ENCODE peak calls at places on chromosome 10, in seven cellular contexts. R is Peyer's patch, U is body of pancreas, X is uterus, E is tibial artery, A is upper lobe of right lung, L is dorsolateral prefrontal cortex. F is an unnamed sample.

GRCh38 chr10:13113544-13113943 is 13.6 kb downstream of the OPTN start:
- DNase-seq in U (no peak), L (no peak), A (no peak), E (no peak), R (no peak), X (no peak), F (no peak)

GRCh38 chr10:123009105-123009805 is 449 bp downstream of the ACADSB start:
- DNase-seq in L (peak), E (no peak), U (peak), A (peak), R (peak), X (peak), F (no peak)

GRCh38 chr10:23419657-23420319 is 19.1 kb upstream of the OTUD1 start:
- DNase-seq in E (no peak), U (no peak), R (no peak), A (no peak), X (no peak), L (no peak), F (no peak)

GRCh38 chr10:66828957-66829356 is 96.9 kb upstream of the LRRTM3 start:
- DNase-seq in E (no peak), R (no peak), U (no peak), L (no peak), A (no peak), X (no peak), F (no peak)

GRCh38 chr10:132257271-132257670 is 50.5 kb downstream of the STK32C start:
- DNase-seq in U (no peak), L (no peak), X (no peak), E (no peak), A (no peak), R (no peak), F (no peak)

GRCh38 chr10:19933772-19934171 is 117.5 kb downstream of the PLXDC2 start:
- DNase-seq in U (no peak), X (no peak), L (no peak), E (no peak), A (no peak), R (no peak), F (no peak)

GRCh38 chr10:125781374-125781773 is 5.8 kb upstream of the MMP21 start:
- DNase-seq in A (no peak), L (no peak), R (no peak), U (no peak), E (no peak), X (no peak), F (no peak)

GRCh38 chr10:77898323-77899079 is 28.1 kb downstream of the DLG5 start:
- DNase-seq in R (no peak), E (no peak), X (no peak), L (no peak), A (peak), U (no peak), F (no peak)

GRCh38 chr10:119898577-119898976 is 6.0 kb downstream of the SEC23IP start:
- DNase-seq in U (no peak), E (no peak), A (no peak), R (no peak), L (no peak), X (no peak), F (no peak)

GRCh38 chr10:124705021-124705740 is 39.0 kb downstream of the FAM53B start:
- DNase-seq in X (no peak), L (no peak), E (no peak), A (no peak), R (no peak), U (no peak), F (no peak)

GRCh38 chr10:114547056-114547455 is 111.0 kb downstream of the ABLIM1 start:
- DNase-seq in R (no peak), L (no peak), U (no peak), E (no peak), A (no peak), X (no peak), F (no peak)

GRCh38 chr10:129085821-129086220 is 381.2 kb upstream of the MGMT start:
- DNase-seq in A (no peak), X (no peak), U (no peak), R (no peak), L (no peak), E (no peak), F (no peak)

GRCh38 chr10:130495891-130496642 is 359.9 kb downstream of the GLRX3 start:
- DNase-seq in L (no peak), R (peak), U (no peak), E (peak), X (no peak), A (no peak), F (no peak)

GRCh38 chr10:32036922-32037321 is 19.3 kb downstream of the KIF5B start:
- DNase-seq in L (no peak), E (no peak), A (no peak), R (no peak), U (no peak), X (no peak), F (no peak)

GRCh38 chr10:72274213-72274729 is 547 bp downstream of the DDIT4 start:
- DNase-seq in L (no peak), E (no peak), R (no peak), A (peak), U (no peak), X (no peak), F (no peak)

GRCh38 chr10:70125918-70126590 is 6.6 kb downstream of the AIFM2 start:
- DNase-seq in L (no peak), R (no peak), E (no peak), A (no peak), U (no peak), X (no peak), F (no peak)

GRCh38 chr10:78913219-78914059 is 155.3 kb upstream of the ZMIZ1 start:
- DNase-seq in A (peak), E (no peak), X (no peak), L (peak), R (peak), U (peak), F (peak)

GRCh38 chr10:127337801-127338200 is 141.4 kb upstream of the INSYN2A start:
- DNase-seq in E (no peak), X (peak), L (no peak), R (no peak), U (no peak), A (no peak), F (no peak)

GRCh38 chr10:80459047-80459865 is 5.1 kb downstream of the TSPAN14 start:
- DNase-seq in E (peak), R (peak), X (no peak), A (peak), U (peak), L (no peak), F (no peak)

GRCh38 chr10:25813511-25813910 is 120.5 kb upstream of the MYO3A start:
- DNase-seq in R (no peak), E (no peak), L (no peak), X (no peak), A (no peak), U (no peak), F (no peak)

GRCh38 chr10:12868229-12868628 is 133.3 kb downstream of the CCDC3 start:
- DNase-seq in R (no peak), E (no peak), X (no peak), L (no peak), U (no peak), A (no peak), F (no peak)

GRCh38 chr10:114681542-114681941 is 23.5 kb upstream of the ABLIM1 start:
- DNase-seq in L (no peak), E (no peak), A (no peak), R (no peak), X (no peak), U (no peak), F (no peak)

GRCh38 chr10:13213163-13213562 is 21.0 kb downstream of the UCMA start:
- DNase-seq in U (no peak), X (no peak), R (peak), A (no peak), E (peak), L (no peak), F (no peak)

GRCh38 chr10:76337641-76338040 is 906.2 kb downstream of the LRMDA start:
- DNase-seq in X (no peak), L (no peak), A (no peak), U (no peak), E (no peak), R (no peak), F (no peak)

GRCh38 chr10:84613336-84614021 is 285.1 kb downstream of the CCSER2 start:
- DNase-seq in L (peak), E (no peak), X (no peak), U (peak), A (peak), R (no peak), F (peak)

GRCh38 chr10:37314862-37315261 is 189.5 kb downstream of the ANKRD30A start:
- DNase-seq in X (no peak), R (no peak), U (no peak), L (no peak), A (no peak), E (no peak), F (no peak)

GRCh38 chr10:42864575-42864974 is 82.0 kb downstream of the BMS1 start:
- DNase-seq in E (peak), L (no peak), R (no peak), U (no peak), X (no peak), A (peak), F (no peak)

GRCh38 chr10:7056216-7056615 is 354.6 kb downstream of the SFMBT2 start:
- DNase-seq in U (no peak), E (no peak), L (no peak), X (no peak), A (no peak), R (no peak), F (no peak)

GRCh38 chr10:100327007-100327700 is 2.9 kb downstream of the PKD2L1 start:
- DNase-seq in E (no peak), A (no peak), U (no peak), X (no peak), L (no peak), R (peak), F (no peak)

GRCh38 chr10:22318772-22319171 is 2.1 kb upstream of the BMI1 start:
- DNase-seq in U (no peak), E (no peak), A (no peak), R (no peak), X (no peak), L (no peak), F (no peak)

GRCh38 chr10:22315455-22316285 is 518 bp upstream of the COMMD3 start:
- DNase-seq in E (no peak), L (no peak), X (no peak), R (no peak), U (no peak), A (no peak), F (no peak)

GRCh38 chr10:22316286-22317120 is at the start of gene COMMD3:
- DNase-seq in A (peak), U (peak), R (peak), X (peak), E (peak), L (peak), F (peak)

GRCh38 chr10:22317771-22318565 is 1.8 kb downstream of the COMMD3 start:
- DNase-seq in R (no peak), U (no peak), E (no peak), L (no peak), A (no peak), X (no peak), F (no peak)

GRCh38 chr10:22317121-22317370 is 858 bp downstream of the COMMD3 start:
- DNase-seq in X (peak), A (no peak), R (peak), U (no peak), E (no peak), L (no peak), F (no peak)
- H3K27ac ChIP-seq in X (peak), A (peak), R (peak), U (peak), E (peak), L (peak), F (peak)

DNA sequence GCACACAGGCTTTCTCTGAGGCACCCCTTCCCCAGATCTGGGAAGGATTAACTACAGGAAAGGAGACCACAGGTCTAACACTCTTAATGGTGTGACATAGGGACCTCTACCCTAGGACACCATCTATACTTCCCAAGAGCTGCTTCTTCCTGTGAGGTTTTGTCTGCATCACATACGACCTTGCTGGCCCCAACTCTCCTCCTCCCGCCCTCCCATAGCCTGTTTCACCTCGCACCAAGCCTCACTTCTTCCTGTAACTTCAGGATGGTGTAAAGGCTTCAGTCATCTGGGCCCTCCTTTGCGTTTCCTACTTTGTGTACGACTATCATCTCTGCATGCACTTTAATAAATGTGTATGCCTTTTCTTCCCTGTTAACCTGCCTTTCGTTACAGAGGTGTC is 274.3 kb downstream of the KLF6 start:
- DNase-seq in X (no peak), R (peak), E (no peak), L (no peak), A (no peak), U (no peak), F (no peak)
- H3K27ac ChIP-seq in X (no peak), R (no peak), E (no peak), L (peak), A (no peak), U (no peak), F (no peak)

GRCh38 chr10:93440591-93441012 is 41.5 kb downstream of the MYOF start:
- DNase-seq in L (no peak), X (no peak), R (no peak), E (no peak), A (no peak), U (no peak), F (no peak)
- H3K27ac ChIP-seq in L (peak), X (peak), R (peak), E (peak), A (peak), U (no peak), F (no peak)

DNA sequence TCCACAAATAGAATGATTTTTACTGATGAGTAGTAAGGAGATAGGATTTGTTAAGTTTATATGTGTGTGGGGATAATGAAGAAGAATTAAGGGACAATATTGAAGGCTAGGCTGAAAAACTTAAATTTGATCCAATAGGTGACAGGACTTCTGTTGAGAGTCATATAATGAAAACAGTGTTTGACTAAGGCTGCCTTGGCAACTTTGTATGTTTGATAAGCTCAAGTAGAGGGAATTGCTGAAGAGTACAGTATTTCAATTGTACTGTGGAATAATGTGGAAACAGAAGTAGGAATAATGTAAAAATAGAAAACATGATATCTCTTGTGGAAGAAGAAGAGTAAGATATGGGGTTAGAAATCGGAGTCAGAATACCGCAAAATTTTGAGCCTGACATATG is 10.5 kb downstream of the R3HCC1L start:
- DNase-seq in R (no peak), X (no peak), L (no peak), E (no peak), U (no peak), A (no peak), F (no peak)
- H3K27ac ChIP-seq in R (no peak), X (no peak), L (no peak), E (no peak), U (peak), A (no peak), F (no peak)

GRCh38 chr10:51108404-51108803 is 34.1 kb downstream of the PRKG1 start:
- DNase-seq in L (no peak), X (no peak), R (no peak), E (no peak), A (no peak), U (no peak), F (no peak)
- H3K27ac ChIP-seq in L (no peak), X (no peak), R (no peak), E (no peak), A (no peak), U (no peak), F (no peak)

GRCh38 chr10:33196710-33197406 is 137.6 kb downstream of the NRP1 start:
- DNase-seq in L (no peak), E (no peak), A (no peak), X (no peak), U (peak), R (peak), F (no peak)

GRCh38 chr10:33193057-33193866 is 141.2 kb downstream of the NRP1 start:
- DNase-seq in E (peak), U (peak), L (peak), X (peak), A (peak), R (peak), F (peak)

GRCh38 chr10:33196377-33196706 is 138.1 kb downstream of the NRP1 start:
- DNase-seq in E (no peak), R (no peak), U (no peak), X (no peak), A (no peak), L (no peak), F (no peak)

GRCh38 chr10:33193867-33194521 is 140.5 kb downstream of the NRP1 start:
- DNase-seq in R (peak), X (no peak), U (no peak), E (peak), L (no peak), A (no peak), F (no peak)

DNA sequence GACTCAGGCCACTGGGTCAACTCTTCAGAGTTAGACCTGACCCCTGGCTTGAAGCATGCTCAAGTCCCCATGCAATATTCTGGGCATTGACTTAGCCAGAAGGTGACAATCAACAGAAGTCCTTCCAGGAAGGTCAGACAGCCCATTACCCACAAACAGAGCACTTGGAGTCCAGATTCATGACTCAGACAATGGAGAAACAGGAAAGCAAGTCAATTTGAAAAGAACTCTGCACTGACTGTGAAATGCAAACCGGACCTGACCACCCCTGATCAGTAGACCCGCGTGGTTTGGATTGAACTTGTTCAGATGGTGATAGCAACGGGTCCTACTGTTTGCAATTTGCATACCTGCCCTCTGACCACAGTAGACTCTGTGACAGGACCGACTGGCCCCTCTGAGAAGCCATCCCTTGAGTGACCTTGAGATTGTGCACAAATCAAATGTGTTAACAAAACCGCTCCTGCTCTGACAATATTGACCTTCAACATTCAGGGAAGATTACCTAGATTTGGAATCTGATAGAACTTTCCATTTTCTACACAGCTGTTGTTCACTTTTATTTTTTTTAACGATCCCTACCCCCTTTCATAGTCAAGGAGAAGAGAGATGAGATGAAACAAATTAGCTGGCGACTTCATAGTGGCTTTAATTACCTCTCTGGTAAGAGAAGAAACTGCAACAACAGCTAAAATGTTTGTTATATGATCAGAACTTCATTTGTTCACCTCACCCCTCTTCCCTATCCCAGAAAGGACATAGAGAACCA is 138.7 kb downstream of the NRP1 start:
- DNase-seq in A (no peak), L (no peak), U (no peak), R (no peak), E (no peak), X (no peak), F (no peak)
- H3K27ac ChIP-seq in A (peak), L (no peak), U (peak), R (peak), E (peak), X (peak), F (no peak)